ENCODE peak calls at places on chromosomes 1 and 21, in nine cellular contexts. One of them, this sample, is unnamed.
A peak's percentile ranks its signal among the peaks of the same experiment; 100 is the strongest.

GRCh38 chr1:65113298-65113697 is 34.7 kb upstream of the AK4 start:
- ATAC-seq in CD4-positive, alpha-beta T cell: no peak
- ATAC-seq in left lung: no peak
- ATAC-seq in HCT116: no peak
- ATAC-seq in right cardiac atrium: no peak
- ATAC-seq in RWPE2: no peak
- ATAC-seq in Panc1: no peak
- ATAC-seq in psoas muscle: no peak
- ATAC-seq in lower lobe of right lung: no peak
- ATAC-seq in this sample: no peak

GRCh38 chr1:17161926-17162800 is 42.8 kb upstream of the PADI1 start:
- ATAC-seq in right cardiac atrium: no peak
- ATAC-seq in lower lobe of right lung: no peak
- ATAC-seq in psoas muscle: no peak
- ATAC-seq in HCT116: peak; percentile 16
- ATAC-seq in Panc1: peak; percentile 24
- ATAC-seq in CD4-positive, alpha-beta T cell: no peak
- ATAC-seq in RWPE2: peak; percentile 11
- ATAC-seq in left lung: no peak
- ATAC-seq in this sample: no peak

GRCh38 chr1:113046569-113046968 is 26.4 kb upstream of the LRIG2 start:
- ATAC-seq in psoas muscle: no peak
- ATAC-seq in CD4-positive, alpha-beta T cell: no peak
- ATAC-seq in right cardiac atrium: no peak
- ATAC-seq in left lung: no peak
- ATAC-seq in HCT116: no peak
- ATAC-seq in lower lobe of right lung: peak; percentile 29
- ATAC-seq in Panc1: no peak
- ATAC-seq in RWPE2: no peak
- ATAC-seq in this sample: no peak

GRCh38 chr1:56123421-56123820 is 455.9 kb downstream of the PLPP3 start:
- ATAC-seq in HCT116: no peak
- ATAC-seq in lower lobe of right lung: no peak
- ATAC-seq in psoas muscle: no peak
- ATAC-seq in Panc1: no peak
- ATAC-seq in RWPE2: no peak
- ATAC-seq in left lung: no peak
- ATAC-seq in right cardiac atrium: no peak
- ATAC-seq in CD4-positive, alpha-beta T cell: no peak
- ATAC-seq in this sample: no peak

GRCh38 chr21:41955516-41955915 is 1.7 kb upstream of the C2CD2 start:
- ATAC-seq in psoas muscle: no peak
- ATAC-seq in Panc1: no peak
- ATAC-seq in right cardiac atrium: no peak
- ATAC-seq in CD4-positive, alpha-beta T cell: no peak
- ATAC-seq in RWPE2: no peak
- ATAC-seq in left lung: no peak
- ATAC-seq in lower lobe of right lung: no peak
- ATAC-seq in HCT116: no peak
- ATAC-seq in this sample: no peak

GRCh38 chr1:47262787-47263413 is 30.9 kb upstream of the TAL1 start:
- ATAC-seq in lower lobe of right lung: peak; percentile 52
- ATAC-seq in CD4-positive, alpha-beta T cell: peak; percentile 39
- ATAC-seq in right cardiac atrium: peak; percentile 53
- ATAC-seq in psoas muscle: no peak
- ATAC-seq in HCT116: peak; percentile 82
- ATAC-seq in RWPE2: no peak
- ATAC-seq in Panc1: peak; percentile 79
- ATAC-seq in left lung: peak; percentile 77
- ATAC-seq in this sample: no peak

GRCh38 chr1:77950873-77951272 is 28.0 kb downstream of the FUBP1 start:
- ATAC-seq in right cardiac atrium: no peak
- ATAC-seq in lower lobe of right lung: no peak
- ATAC-seq in HCT116: no peak
- ATAC-seq in CD4-positive, alpha-beta T cell: no peak
- ATAC-seq in psoas muscle: no peak
- ATAC-seq in RWPE2: no peak
- ATAC-seq in Panc1: no peak
- ATAC-seq in left lung: no peak
- ATAC-seq in this sample: no peak

GRCh38 chr1:61157420-61157987 is 75.1 kb downstream of the NFIA start:
- ATAC-seq in lower lobe of right lung: peak; percentile 72
- ATAC-seq in left lung: peak; percentile 77
- ATAC-seq in CD4-positive, alpha-beta T cell: no peak
- ATAC-seq in psoas muscle: peak; percentile 19
- ATAC-seq in HCT116: no peak
- ATAC-seq in right cardiac atrium: peak; percentile 55
- ATAC-seq in RWPE2: no peak
- ATAC-seq in Panc1: no peak
- ATAC-seq in this sample: no peak

GRCh38 chr1:186102559-186103148 is 272.4 kb downstream of the TPR start:
- ATAC-seq in HCT116: no peak
- ATAC-seq in RWPE2: peak; percentile 77
- ATAC-seq in CD4-positive, alpha-beta T cell: no peak
- ATAC-seq in lower lobe of right lung: no peak
- ATAC-seq in right cardiac atrium: peak; percentile 92
- ATAC-seq in psoas muscle: no peak
- ATAC-seq in left lung: peak; percentile 91
- ATAC-seq in Panc1: no peak
- ATAC-seq in this sample: peak; percentile 80

GRCh38 chr1:209353097-209353496 is 230.4 kb upstream of the CAMK1G start:
- ATAC-seq in psoas muscle: no peak
- ATAC-seq in HCT116: no peak
- ATAC-seq in RWPE2: no peak
- ATAC-seq in right cardiac atrium: no peak
- ATAC-seq in Panc1: no peak
- ATAC-seq in lower lobe of right lung: no peak
- ATAC-seq in left lung: no peak
- ATAC-seq in CD4-positive, alpha-beta T cell: no peak
- ATAC-seq in this sample: no peak

GRCh38 chr21:15122241-15122640 is 57.4 kb upstream of the NRIP1 start:
- ATAC-seq in left lung: peak; percentile 40
- ATAC-seq in HCT116: no peak
- ATAC-seq in lower lobe of right lung: no peak
- ATAC-seq in right cardiac atrium: peak; percentile 61
- ATAC-seq in CD4-positive, alpha-beta T cell: no peak
- ATAC-seq in Panc1: no peak
- ATAC-seq in RWPE2: no peak
- ATAC-seq in psoas muscle: peak; percentile 88
- ATAC-seq in this sample: no peak

GRCh38 chr1:226440512-226440911 is 32.6 kb upstream of the PARP1 start:
- ATAC-seq in CD4-positive, alpha-beta T cell: no peak
- ATAC-seq in right cardiac atrium: no peak
- ATAC-seq in lower lobe of right lung: no peak
- ATAC-seq in Panc1: no peak
- ATAC-seq in RWPE2: no peak
- ATAC-seq in left lung: no peak
- ATAC-seq in psoas muscle: no peak
- ATAC-seq in HCT116: no peak
- ATAC-seq in this sample: no peak

GRCh38 chr1:31154000-31154631 is 85.6 kb downstream of the NKAIN1 start:
- ATAC-seq in right cardiac atrium: no peak
- ATAC-seq in lower lobe of right lung: no peak
- ATAC-seq in RWPE2: no peak
- ATAC-seq in Panc1: no peak
- ATAC-seq in CD4-positive, alpha-beta T cell: no peak
- ATAC-seq in HCT116: no peak
- ATAC-seq in left lung: no peak
- ATAC-seq in psoas muscle: no peak
- ATAC-seq in this sample: no peak

GRCh38 chr1:20775700-20776099 is 11.4 kb downstream of the HP1BP3 start:
- ATAC-seq in lower lobe of right lung: no peak
- ATAC-seq in left lung: no peak
- ATAC-seq in RWPE2: no peak
- ATAC-seq in HCT116: no peak
- ATAC-seq in Panc1: no peak
- ATAC-seq in psoas muscle: no peak
- ATAC-seq in CD4-positive, alpha-beta T cell: no peak
- ATAC-seq in right cardiac atrium: no peak
- ATAC-seq in this sample: no peak

GRCh38 chr21:28025111-28025510 is 967.6 kb downstream of the LTN1 start:
- ATAC-seq in CD4-positive, alpha-beta T cell: no peak
- ATAC-seq in RWPE2: no peak
- ATAC-seq in right cardiac atrium: no peak
- ATAC-seq in psoas muscle: no peak
- ATAC-seq in left lung: no peak
- ATAC-seq in Panc1: no peak
- ATAC-seq in HCT116: no peak
- ATAC-seq in lower lobe of right lung: no peak
- ATAC-seq in this sample: no peak

GRCh38 chr1:150429805-150430204 is 57.4 kb upstream of the TARS2 start:
- ATAC-seq in Panc1: peak; percentile 71
- ATAC-seq in right cardiac atrium: no peak
- ATAC-seq in lower lobe of right lung: no peak
- ATAC-seq in left lung: peak; percentile 17
- ATAC-seq in psoas muscle: no peak
- ATAC-seq in CD4-positive, alpha-beta T cell: peak; percentile 52
- ATAC-seq in RWPE2: no peak
- ATAC-seq in HCT116: no peak
- ATAC-seq in this sample: no peak

GRCh38 chr1:178436899-178437298 is 59.9 kb downstream of the CLEC20A start:
- ATAC-seq in HCT116: no peak
- ATAC-seq in CD4-positive, alpha-beta T cell: no peak
- ATAC-seq in psoas muscle: no peak
- ATAC-seq in RWPE2: no peak
- ATAC-seq in left lung: no peak
- ATAC-seq in right cardiac atrium: no peak
- ATAC-seq in Panc1: no peak
- ATAC-seq in lower lobe of right lung: no peak
- ATAC-seq in this sample: no peak

GRCh38 chr1:217911908-217912307 is 280.8 kb downstream of the SPATA17 start:
- ATAC-seq in Panc1: no peak
- ATAC-seq in HCT116: peak; percentile 84
- ATAC-seq in lower lobe of right lung: no peak
- ATAC-seq in left lung: no peak
- ATAC-seq in CD4-positive, alpha-beta T cell: no peak
- ATAC-seq in right cardiac atrium: no peak
- ATAC-seq in psoas muscle: no peak
- ATAC-seq in RWPE2: no peak
- ATAC-seq in this sample: no peak

GRCh38 chr1:209048961-209049669 is 534.4 kb upstream of the CAMK1G start:
- ATAC-seq in CD4-positive, alpha-beta T cell: no peak
- ATAC-seq in psoas muscle: no peak
- ATAC-seq in right cardiac atrium: no peak
- ATAC-seq in left lung: no peak
- ATAC-seq in RWPE2: no peak
- ATAC-seq in lower lobe of right lung: no peak
- ATAC-seq in HCT116: no peak
- ATAC-seq in Panc1: no peak
- ATAC-seq in this sample: no peak

GRCh38 chr1:235063068-235063765 is 65.4 kb downstream of the TOMM20 start:
- ATAC-seq in Panc1: no peak
- ATAC-seq in RWPE2: no peak
- ATAC-seq in HCT116: no peak
- ATAC-seq in right cardiac atrium: no peak
- ATAC-seq in left lung: no peak
- ATAC-seq in psoas muscle: no peak
- ATAC-seq in lower lobe of right lung: no peak
- ATAC-seq in CD4-positive, alpha-beta T cell: no peak
- ATAC-seq in this sample: no peak

GRCh38 chr1:167263784-167264464 is 43.2 kb downstream of the POU2F1 start:
- ATAC-seq in psoas muscle: no peak
- ATAC-seq in lower lobe of right lung: peak; percentile 61
- ATAC-seq in Panc1: no peak
- ATAC-seq in RWPE2: peak; percentile 48
- ATAC-seq in CD4-positive, alpha-beta T cell: peak; percentile 57
- ATAC-seq in right cardiac atrium: no peak
- ATAC-seq in left lung: peak; percentile 66
- ATAC-seq in HCT116: no peak
- ATAC-seq in this sample: no peak

GRCh38 chr1:220908757-220909156 is 29.5 kb downstream of the HLX start:
- ATAC-seq in RWPE2: no peak
- ATAC-seq in HCT116: no peak
- ATAC-seq in right cardiac atrium: no peak
- ATAC-seq in left lung: no peak
- ATAC-seq in Panc1: no peak
- ATAC-seq in lower lobe of right lung: no peak
- ATAC-seq in psoas muscle: peak; percentile 49
- ATAC-seq in CD4-positive, alpha-beta T cell: no peak
- ATAC-seq in this sample: no peak

GRCh38 chr1:93143729-93144229 is 36.4 kb downstream of the TMED5 start:
- ATAC-seq in right cardiac atrium: no peak
- ATAC-seq in psoas muscle: no peak
- ATAC-seq in CD4-positive, alpha-beta T cell: no peak
- ATAC-seq in HCT116: no peak
- ATAC-seq in left lung: peak; percentile 41
- ATAC-seq in RWPE2: no peak
- ATAC-seq in Panc1: no peak
- ATAC-seq in lower lobe of right lung: no peak
- ATAC-seq in this sample: no peak

GRCh38 chr1:42966688-42967609 is 8.3 kb upstream of the SLC2A1 start:
- ATAC-seq in lower lobe of right lung: peak; percentile 60
- ATAC-seq in right cardiac atrium: no peak
- ATAC-seq in RWPE2: peak; percentile 89
- ATAC-seq in left lung: peak; percentile 90
- ATAC-seq in CD4-positive, alpha-beta T cell: no peak
- ATAC-seq in psoas muscle: peak; percentile 61
- ATAC-seq in HCT116: peak; percentile 95
- ATAC-seq in Panc1: peak; percentile 94
- ATAC-seq in this sample: no peak
- H3K27ac ChIP-seq in lower lobe of right lung: no peak overlapping the region
- H3K27ac ChIP-seq in right cardiac atrium: no peak overlapping the region
- H3K27ac ChIP-seq in RWPE2: peak overlapping the region; percentile 91
- H3K27ac ChIP-seq in left lung: no peak overlapping the region
- H3K27ac ChIP-seq in CD4-positive, alpha-beta T cell: no peak overlapping the region
- H3K27ac ChIP-seq in psoas muscle: no peak overlapping the region
- H3K27ac ChIP-seq in HCT116: peak overlapping the region; percentile 74
- H3K27ac ChIP-seq in Panc1: peak overlapping the region; percentile 80
- H3K27ac ChIP-seq in this sample: no peak overlapping the region

GRCh38 chr1:116731439-116731838 is 22.8 kb upstream of the CD2 start:
- ATAC-seq in RWPE2: no peak
- ATAC-seq in lower lobe of right lung: no peak
- ATAC-seq in CD4-positive, alpha-beta T cell: no peak
- ATAC-seq in HCT116: no peak
- ATAC-seq in left lung: no peak
- ATAC-seq in right cardiac atrium: no peak
- ATAC-seq in Panc1: no peak
- ATAC-seq in psoas muscle: no peak
- ATAC-seq in this sample: no peak
- H3K9me3 ChIP-seq in RWPE2: no peaks in the 10 kb centered on the region
- H3K9me3 ChIP-seq in lower lobe of right lung: no peaks in the 10 kb centered on the region
- H3K9me3 ChIP-seq in CD4-positive, alpha-beta T cell: no peaks in the 10 kb centered on the region
- H3K9me3 ChIP-seq in HCT116: no peaks in the 10 kb centered on the region
- H3K9me3 ChIP-seq in left lung: no peaks in the 10 kb centered on the region
- H3K9me3 ChIP-seq in right cardiac atrium: no peaks in the 10 kb centered on the region
- H3K9me3 ChIP-seq in Panc1: no peaks in the 10 kb centered on the region
- H3K9me3 ChIP-seq in psoas muscle: no peaks in the 10 kb centered on the region
- H3K9me3 ChIP-seq in this sample: no peaks in the 10 kb centered on the region

GRCh38 chr1:180951881-180952656 is 39.4 kb downstream of the KIAA1614 start:
- ATAC-seq in psoas muscle: no peak
- ATAC-seq in RWPE2: no peak
- ATAC-seq in lower lobe of right lung: no peak
- ATAC-seq in Panc1: no peak
- ATAC-seq in CD4-positive, alpha-beta T cell: no peak
- ATAC-seq in HCT116: no peak
- ATAC-seq in left lung: no peak
- ATAC-seq in right cardiac atrium: no peak
- ATAC-seq in this sample: no peak
- H3K27ac ChIP-seq in psoas muscle: no peak overlapping the region
- H3K27ac ChIP-seq in RWPE2: no peak overlapping the region
- H3K27ac ChIP-seq in lower lobe of right lung: no peak overlapping the region
- H3K27ac ChIP-seq in Panc1: no peak overlapping the region
- H3K27ac ChIP-seq in CD4-positive, alpha-beta T cell: no peak overlapping the region
- H3K27ac ChIP-seq in HCT116: no peak overlapping the region
- H3K27ac ChIP-seq in left lung: no peak overlapping the region
- H3K27ac ChIP-seq in right cardiac atrium: no peak overlapping the region
- H3K27ac ChIP-seq in this sample: no peak overlapping the region

GRCh38 chr1:227723474-227723873 is 11.6 kb downstream of the JMJD4 start:
- ATAC-seq in CD4-positive, alpha-beta T cell: no peak
- ATAC-seq in HCT116: no peak
- ATAC-seq in Panc1: no peak
- ATAC-seq in left lung: no peak
- ATAC-seq in lower lobe of right lung: no peak
- ATAC-seq in RWPE2: no peak
- ATAC-seq in psoas muscle: no peak
- ATAC-seq in right cardiac atrium: no peak
- ATAC-seq in this sample: no peak
- H3K9me3 ChIP-seq in CD4-positive, alpha-beta T cell: peaks cover 38% of the 10 kb centered on the region
- H3K9me3 ChIP-seq in HCT116: peaks cover 12% of the 10 kb centered on the region
- H3K9me3 ChIP-seq in Panc1: peaks cover 3% of the 10 kb centered on the region
- H3K9me3 ChIP-seq in left lung: peaks cover 46% of the 10 kb centered on the region
- H3K9me3 ChIP-seq in lower lobe of right lung: peaks cover 37% of the 10 kb centered on the region
- H3K9me3 ChIP-seq in RWPE2: no peaks in the 10 kb centered on the region
- H3K9me3 ChIP-seq in psoas muscle: peaks cover 5% of the 10 kb centered on the region
- H3K9me3 ChIP-seq in right cardiac atrium: peaks cover 10% of the 10 kb centered on the region
- H3K9me3 ChIP-seq in this sample: no peaks in the 10 kb centered on the region

This sample was measured in gastroesophageal sphincter.